ENCODE peak calls at places on chromosomes 4 and X, in nine cellular contexts. Z is Ammon's horn; D is activated gamma-delta T cell treated with Interleukin-2 at 50 U/mL for 16 hours; H is activated T-helper 1 cell treated with anti-CD3 and anti-CD28 coated beads, Interleukin-2, amount 50 U/mL, for 16 hours; K is NCI-H510A treated with DMSO at 0.1 percent for 48 hours; F is Right ventricle myocardium inferior; R is HepG2; U is thoracic aorta; E is NCI-H446 treated with DMSO at 0.1 percent for 48 hours. I is an unnamed sample.

GRCh38 chr4:183147191-183147590 is 48.1 kb downstream of the WWC2 start:
- DNase-seq in D (no peak), F (no peak), U (no peak), E (no peak), R (no peak), Z (no peak), K (no peak), H (no peak), I (no peak)

GRCh38 chrX:49155243-49155899 is 7.2 kb upstream of the MAGIX start:
- DNase-seq in R (no peak), E (peak), H (no peak), Z (peak), F (no peak), D (no peak), U (no peak), K (peak), I (no peak)

GRCh38 chr4:106986486-106986885 is 49.6 kb downstream of the DKK2 start:
- DNase-seq in D (no peak), K (no peak), Z (peak), F (no peak), E (no peak), U (no peak), H (no peak), R (no peak), I (no peak)

GRCh38 chrX:109871489-109871888 is 131.4 kb upstream of the TMEM164 start:
- DNase-seq in E (no peak), U (no peak), Z (no peak), R (no peak), D (no peak), F (no peak), H (no peak), K (no peak), I (no peak)

GRCh38 chr4:108372678-108373077 is 203.9 kb upstream of the LEF1 start:
- DNase-seq in E (no peak), D (peak), Z (no peak), U (no peak), K (no peak), F (no peak), H (no peak), R (no peak), I (no peak)

GRCh38 chr4:52106701-52107100 is 55.6 kb downstream of the SPATA18 start:
- DNase-seq in Z (no peak), E (no peak), F (no peak), D (no peak), R (no peak), K (no peak), H (no peak), U (no peak), I (no peak)

GRCh38 chr4:53221832-53222480 is 143.9 kb downstream of the SCFD2 start:
- DNase-seq in D (no peak), Z (no peak), H (no peak), F (no peak), E (no peak), U (no peak), K (no peak), R (no peak), I (no peak)

GRCh38 chr4:143294310-143294709 is 42.4 kb upstream of the GAB1 start:
- DNase-seq in K (no peak), Z (peak), D (no peak), H (no peak), U (peak), E (peak), F (peak), R (no peak), I (peak)

GRCh38 chr4:166875821-166876220 is 358.5 kb downstream of the SPOCK3 start:
- DNase-seq in Z (no peak), E (no peak), H (no peak), U (no peak), F (no peak), K (no peak), D (no peak), R (no peak), I (no peak)

GRCh38 chrX:55220119-55220794 is at the start of gene PAGE5:
- DNase-seq in H (no peak), U (no peak), Z (no peak), F (no peak), E (no peak), K (no peak), D (no peak), R (no peak), I (no peak)

GRCh38 chrX:41332005-41332404 is 2.0 kb upstream of the DDX3X start:
- DNase-seq in R (no peak), U (no peak), F (no peak), D (no peak), K (peak), H (no peak), E (no peak), Z (no peak), I (no peak)

GRCh38 chr4:6688879-6689505 is 4.7 kb upstream of the S100P start:
- DNase-seq in K (no peak), D (peak), E (no peak), H (peak), R (peak), F (no peak), U (no peak), Z (no peak), I (no peak)

GRCh38 chrX:134294548-134294947 is 57.6 kb downstream of the CCDC160 start:
- DNase-seq in R (no peak), K (peak), H (no peak), F (no peak), D (no peak), Z (peak), E (no peak), U (no peak), I (no peak)

GRCh38 chr4:57410331-57411052 is 300.3 kb upstream of the IGFBP7 start:
- DNase-seq in E (no peak), H (no peak), D (no peak), U (no peak), Z (peak), K (no peak), F (no peak), R (no peak), I (no peak)

GRCh38 chrX:1281511-1281910 is 12.9 kb downstream of the CSF2RA start:
- DNase-seq in U (no peak), R (no peak), K (no peak), H (no peak), F (no peak), E (no peak), Z (no peak), D (no peak), I (no peak)

GRCh38 chr4:113835005-113835404 is 73.5 kb upstream of the CAMK2D start:
- DNase-seq in H (no peak), F (no peak), D (no peak), U (no peak), Z (no peak), R (no peak), K (no peak), E (no peak), I (no peak)

GRCh38 chrX:64204701-64205440 is 637 bp downstream of the AMER1 start:
- DNase-seq in E (no peak), D (no peak), R (peak), Z (peak), K (peak), U (no peak), H (no peak), F (peak), I (peak)

GRCh38 chr4:6113641-6114040 is 86.7 kb downstream of the JAKMIP1 start:
- DNase-seq in F (no peak), D (no peak), E (no peak), U (no peak), H (no peak), R (no peak), Z (no peak), K (no peak), I (no peak)

GRCh38 chr4:6123541-6123940 is 76.8 kb downstream of the JAKMIP1 start:
- DNase-seq in H (no peak), E (no peak), U (no peak), R (no peak), K (no peak), F (no peak), D (no peak), Z (no peak), I (no peak)

GRCh38 chr4:26715636-26716242 is 131.9 kb downstream of the TBC1D19 start:
- DNase-seq in E (no peak), Z (no peak), H (no peak), K (no peak), D (no peak), F (no peak), R (no peak), U (no peak), I (no peak)

GRCh38 chrX:150334998-150335397 is 28.1 kb upstream of the MAMLD1 start:
- DNase-seq in F (no peak), K (no peak), R (no peak), E (no peak), Z (peak), H (no peak), U (no peak), D (no peak), I (no peak)

GRCh38 chr4:174375422-174375821 is 91.7 kb downstream of the CEP44 start:
- DNase-seq in F (no peak), R (peak), H (no peak), U (no peak), E (no peak), D (no peak), Z (no peak), K (no peak), I (no peak)

GRCh38 chr4:13483142-13484044 is 747 bp downstream of the RAB28 start:
- DNase-seq in D (peak), K (peak), R (peak), F (peak), E (no peak), H (no peak), Z (peak), U (peak), I (peak)

GRCh38 chr4:78432896-78433295 is 118.7 kb upstream of the ANXA3 start:
- DNase-seq in H (no peak), D (no peak), Z (no peak), F (no peak), K (no peak), U (no peak), R (no peak), E (no peak), I (no peak)

I was measured in Right ventricle myocardium superior.